ENCODE peak calls at places on chromosomes 7 and 10, in four cellular contexts. Y, K, D and G are unnamed samples.

GRCh38 chr7:17134786-17135185 is 163.7 kb upstream of the AHR start:
- DNase-seq in K (no peak), D (no peak), Y (no peak), G (no peak)

GRCh38 chr10:51035344-51035743 is 38.9 kb upstream of the PRKG1 start:
- DNase-seq in K (no peak), D (no peak), Y (no peak), G (no peak)

GRCh38 chr7:148589640-148590039 is 926 bp upstream of the C7orf33 start:
- DNase-seq in K (no peak), D (no peak), Y (no peak), G (no peak)

GRCh38 chr7:90298145-90299038 is 22.7 kb downstream of the FAM237B start:
- DNase-seq in D (peak; percentile 29), Y (peak; percentile 79), K (peak; percentile 30), G (peak; percentile 59)

GRCh38 chr7:33530664-33531063 is 374.7 kb upstream of the BMPER start:
- DNase-seq in Y (no peak), K (no peak), D (no peak), G (no peak)

GRCh38 chr10:127345231-127345965 is 149.0 kb upstream of the INSYN2A start:
- DNase-seq in D (no peak), Y (no peak), K (no peak), G (peak; percentile 47)

GRCh38 chr7:282621-283020 is 7.3 kb upstream of the FOXL3 start:
- DNase-seq in K (no peak), D (no peak), Y (no peak), G (no peak)

GRCh38 chr10:102113956-102114857 is 6.0 kb downstream of the LDB1 start:
- DNase-seq in K (peak; percentile 61), Y (peak; percentile 74), D (no peak), G (peak; percentile 73)

GRCh38 chr7:46945328-46945727 is 636.6 kb downstream of the TNS3 start:
- DNase-seq in K (no peak), D (no peak), Y (peak; percentile 32), G (no peak)

GRCh38 chr10:94102436-94102835 is 108.7 kb downstream of the PLCE1 start:
- DNase-seq in Y (no peak), D (no peak), K (no peak), G (no peak)

GRCh38 chr7:130481898-130482297 is 10.0 kb upstream of the MEST start:
- DNase-seq in Y (peak; percentile 21), D (no peak), K (no peak), G (no peak)

GRCh38 chr10:119509909-119510451 is 32.5 kb downstream of the RGS10 start:
- DNase-seq in D (no peak), Y (no peak), K (peak; percentile 46), G (no peak)

GRCh38 chr7:18165176-18165575 is 137.5 kb upstream of the PRPS1L1 start:
- DNase-seq in D (no peak), K (no peak), Y (no peak), G (no peak)

GRCh38 chr7:148303295-148304013 is 287.1 kb upstream of the C7orf33 start:
- DNase-seq in K (peak; percentile 35), Y (peak; percentile 82), D (no peak), G (no peak)

GRCh38 chr10:75291800-75292199 is 56.0 kb upstream of the COMTD1 start:
- DNase-seq in K (no peak), D (no peak), Y (no peak), G (no peak)

GRCh38 chr7:119783799-119784198 is 489.2 kb upstream of the KCND2 start:
- DNase-seq in K (no peak), D (no peak), Y (peak; percentile 26), G (no peak)

GRCh38 chr10:124369986-124370385 is 48.7 kb downstream of the OAT start:
- DNase-seq in D (no peak), Y (no peak), K (no peak), G (no peak)

GRCh38 chr7:134565643-134566136 is 16.8 kb downstream of the AKR1B15 start:
- DNase-seq in K (no peak), D (no peak), Y (peak; percentile 63), G (no peak)

GRCh38 chr7:50554431-50554830 is 10.8 kb downstream of the DDC start:
- DNase-seq in K (no peak), D (no peak), Y (no peak), G (no peak)

GRCh38 chr7:68550635-68551034 is 1047.6 kb upstream of the AUTS2 start:
- DNase-seq in Y (no peak), D (no peak), K (no peak), G (no peak)

GRCh38 chr7:142030294-142030693 is 34.6 kb downstream of the MGAM start:
- DNase-seq in K (no peak), D (no peak), Y (peak; percentile 65), G (peak; percentile 7)

GRCh38 chr7:15687645-15688025 is 1.2 kb upstream of the MEOX2 start:
- DNase-seq in K (peak; percentile 19), D (no peak), Y (peak; percentile 2), G (peak; percentile 77)

GRCh38 chr7:34128762-34129161 is 223.4 kb downstream of the BMPER start:
- DNase-seq in Y (peak; percentile 83), D (no peak), K (no peak), G (no peak)

GRCh38 chr7:139915864-139916716 is 87.0 kb downstream of the TBXAS1 start:
- DNase-seq in K (peak; percentile 23), D (peak; percentile 92), Y (peak; percentile 98), G (no peak)

GRCh38 chr7:80699656-80700318 is 61.3 kb downstream of the CD36 start:
- DNase-seq in Y (peak; percentile 33), K (no peak), D (no peak), G (no peak)

GRCh38 chr7:324011-324410 is 34.0 kb downstream of the FOXL3 start:
- DNase-seq in D (no peak), K (no peak), Y (no peak), G (no peak)

GRCh38 chr10:22268503-22268902 is 47.7 kb upstream of the COMMD3 start:
- DNase-seq in D (no peak), Y (no peak), K (no peak), G (no peak)

GRCh38 chr10:49446031-49446430 is 50.1 kb upstream of the DRGX start:
- DNase-seq in K (no peak), D (no peak), Y (peak; percentile 49), G (no peak)

GRCh38 chr10:2992401-2993198 is 74.7 kb upstream of the PFKP start:
- DNase-seq in D (no peak), Y (no peak), K (no peak), G (no peak)

GRCh38 chr7:38825721-38826440 is 83.1 kb downstream of the VPS41 start:
- DNase-seq in D (no peak), Y (peak; percentile 46), K (no peak), G (no peak)

GRCh38 chr10:31586708-31587107 is 267.7 kb downstream of the ZEB1 start:
- DNase-seq in K (no peak), D (no peak), Y (no peak), G (no peak)

GRCh38 chr7:98727146-98727709 is 110.1 kb downstream of the NPTX2 start:
- DNase-seq in Y (no peak), D (no peak), K (no peak), G (no peak)

GRCh38 chr10:84783386-84783785 is 455.0 kb downstream of the CCSER2 start:
- DNase-seq in K (peak; percentile 64), Y (peak; percentile 39), D (peak; percentile 12), G (peak; percentile 65)

GRCh38 chr10:59273453-59273852 is 88.9 kb downstream of the FAM13C start:
- DNase-seq in D (no peak), K (no peak), Y (no peak), G (no peak)

GRCh38 chr10:124211921-124212320 is 118.5 kb upstream of the CHST15 start:
- DNase-seq in D (no peak), Y (peak; percentile 40), K (no peak), G (no peak)

GRCh38 chr7:24922099-24922773 is 57.7 kb downstream of the OSBPL3 start:
- DNase-seq in D (no peak), Y (peak; percentile 78), K (peak; percentile 43), G (no peak)

GRCh38 chr10:77321868-77322267 is 315.7 kb downstream of the KCNMA1 start:
- DNase-seq in K (no peak), D (no peak), Y (peak; percentile 38), G (no peak)

GRCh38 chr7:22425361-22425760 is 68.4 kb upstream of the RAPGEF5 start:
- DNase-seq in K (no peak), Y (no peak), D (no peak), G (no peak)

GRCh38 chr7:107167483-107168232 is 1.1 kb upstream of the HBP1 start:
- DNase-seq in Y (peak; percentile 93), D (peak; percentile 61), K (peak; percentile 52), G (peak; percentile 74)
- TF ChIP-seq EZH2phosphoT487 in Y (no peak), D (no peak), K (no peak), G (no peak)

GRCh38 chr10:113420057-113420732 is 132.7 kb upstream of the HABP2 start:
- DNase-seq in K (no peak), Y (no peak), D (no peak), G (no peak)
- H2AFZ ChIP-seq in K (no peak overlapping the region), Y (no peak overlapping the region), D (no peak overlapping the region), G (no peak overlapping the region)

GRCh38 chr7:149625339-149625946 is 127.8 kb upstream of the ZNF746 start:
- DNase-seq in Y (peak; percentile 83), D (peak; percentile 42), K (peak; percentile 54), G (peak; percentile 83)
- H3K9ac ChIP-seq in Y (peak overlapping the region; percentile 87), D (peak overlapping the region; percentile 84), K (peak overlapping the region; percentile 91), G (no peak overlapping the region)

GRCh38 chr10:98367626-98368451 is 47.1 kb downstream of the PYROXD2 start:
- DNase-seq in K (no peak), D (no peak), Y (no peak), G (no peak)

GRCh38 chr10:98371421-98371820 is 43.6 kb downstream of the PYROXD2 start:
- DNase-seq in Y (no peak), K (no peak), D (no peak), G (no peak)

GRCh38 chr10:98368644-98369043 is 46.3 kb downstream of the PYROXD2 start:
- DNase-seq in D (no peak), Y (no peak), K (no peak), G (no peak)

GRCh38 chr10:98373260-98373659 is 41.7 kb downstream of the PYROXD2 start:
- DNase-seq in D (no peak), K (no peak), Y (no peak), G (no peak)

DNA sequence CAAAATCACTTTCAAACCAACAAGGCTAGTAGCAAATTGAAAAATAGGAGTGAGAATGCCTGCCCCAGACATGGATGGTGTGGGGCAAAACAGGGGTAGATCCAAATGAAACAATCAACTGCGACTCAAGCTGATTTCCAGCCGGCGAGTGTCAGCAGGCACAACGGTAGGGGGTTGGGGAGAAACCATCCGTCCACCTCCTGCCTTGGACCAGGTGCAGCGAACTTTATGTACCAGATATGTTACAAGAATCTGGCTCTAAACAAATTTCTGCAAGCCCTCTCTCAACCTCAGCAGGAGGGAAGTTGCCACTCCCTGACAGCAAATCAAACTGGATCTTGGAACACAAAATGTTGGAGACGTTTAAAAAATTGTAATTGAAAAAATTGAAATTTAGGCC is 45.2 kb downstream of the PYROXD2 start:
- DNase-seq in K (no peak), Y (no peak), D (no peak), G (no peak)
- TF ChIP-seq EZH2phosphoT487 in K (no peak), Y (no peak), D (no peak), G (no peak)

DNA sequence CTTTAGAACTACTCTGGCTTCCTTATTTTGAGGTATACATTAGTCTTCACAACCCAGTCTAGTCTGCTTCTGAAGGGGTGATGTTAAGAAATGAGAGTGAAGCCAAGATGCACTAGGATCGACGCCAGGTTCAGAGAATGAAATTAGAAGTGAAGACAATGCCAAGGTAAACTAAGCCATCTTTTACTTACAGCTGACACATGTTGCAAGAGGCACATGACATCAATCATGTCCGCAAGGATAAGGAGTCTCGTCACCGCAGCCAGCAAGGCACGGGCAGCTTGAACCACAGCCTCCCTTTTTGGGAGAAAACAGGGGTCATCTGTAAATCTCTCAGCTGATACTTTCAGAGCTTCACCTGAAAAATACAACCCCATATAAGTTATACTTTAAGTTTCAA is 156.7 kb downstream of the CTNNA3 start:
- DNase-seq in D (no peak), K (no peak), Y (no peak), G (no peak)
- H2AFZ ChIP-seq in D (no peak overlapping the region), K (no peak overlapping the region), Y (no peak overlapping the region), G (peak overlapping the region; percentile 44)